ENCODE peak calls at places on chromosomes 3 and 15, in seven cellular contexts. One of them, this sample, is unnamed.

GRCh38 chr3:126476166-126476975 is 680 bp upstream of the ZXDC start:
- DNase-seq in H1: peak
- DNase-seq in mesendoderm: peak
- DNase-seq in neuronal stem cell: peak
- DNase-seq in H9: peak
- DNase-seq in trophoblast cell: peak
- DNase-seq in mesenchymal stem cell: no peak
- DNase-seq in this sample: peak

GRCh38 chr3:105137911-105138310 is 228.8 kb upstream of the ALCAM start:
- DNase-seq in mesendoderm: no peak
- DNase-seq in mesenchymal stem cell: no peak
- DNase-seq in trophoblast cell: no peak
- DNase-seq in neuronal stem cell: no peak
- DNase-seq in H9: no peak
- DNase-seq in H1: no peak
- DNase-seq in this sample: peak

GRCh38 chr3:4665197-4665596 is 172.0 kb downstream of the ITPR1 start:
- DNase-seq in trophoblast cell: no peak
- DNase-seq in H1: no peak
- DNase-seq in mesenchymal stem cell: no peak
- DNase-seq in H9: no peak
- DNase-seq in neuronal stem cell: no peak
- DNase-seq in mesendoderm: no peak
- DNase-seq in this sample: no peak

GRCh38 chr3:64109438-64109837 is 86.1 kb upstream of the PSMD6 start:
- DNase-seq in H9: peak
- DNase-seq in H1: no peak
- DNase-seq in trophoblast cell: no peak
- DNase-seq in mesenchymal stem cell: no peak
- DNase-seq in mesendoderm: peak
- DNase-seq in neuronal stem cell: no peak
- DNase-seq in this sample: no peak

GRCh38 chr3:50139308-50139707 is 15.8 kb upstream of the SEMA3F start:
- DNase-seq in H1: peak
- DNase-seq in mesenchymal stem cell: no peak
- DNase-seq in neuronal stem cell: no peak
- DNase-seq in trophoblast cell: no peak
- DNase-seq in H9: no peak
- DNase-seq in mesendoderm: peak
- DNase-seq in this sample: no peak

GRCh38 chr3:179613807-179614206 is 9.2 kb downstream of the NDUFB5 start:
- DNase-seq in H1: no peak
- DNase-seq in neuronal stem cell: no peak
- DNase-seq in mesenchymal stem cell: peak
- DNase-seq in trophoblast cell: peak
- DNase-seq in mesendoderm: peak
- DNase-seq in H9: no peak
- DNase-seq in this sample: peak

GRCh38 chr3:13550257-13550693 is 1.4 kb downstream of the FBLN2 start:
- DNase-seq in neuronal stem cell: no peak
- DNase-seq in mesenchymal stem cell: no peak
- DNase-seq in H9: no peak
- DNase-seq in mesendoderm: no peak
- DNase-seq in trophoblast cell: peak
- DNase-seq in H1: no peak
- DNase-seq in this sample: no peak

GRCh38 chr3:70090322-70090913 is 90.9 kb downstream of the SAMMSON start:
- DNase-seq in H1: no peak
- DNase-seq in neuronal stem cell: no peak
- DNase-seq in mesendoderm: no peak
- DNase-seq in trophoblast cell: no peak
- DNase-seq in mesenchymal stem cell: peak
- DNase-seq in H9: no peak
- DNase-seq in this sample: peak

GRCh38 chr3:43960448-43960840 is 269.7 kb downstream of the ABHD5 start:
- DNase-seq in neuronal stem cell: no peak
- DNase-seq in H9: no peak
- DNase-seq in mesendoderm: no peak
- DNase-seq in mesenchymal stem cell: no peak
- DNase-seq in H1: no peak
- DNase-seq in trophoblast cell: no peak
- DNase-seq in this sample: no peak

GRCh38 chr15:45112592-45113379 is 1.2 kb downstream of the DUOX2 start:
- DNase-seq in mesenchymal stem cell: no peak
- DNase-seq in H9: peak
- DNase-seq in H1: peak
- DNase-seq in neuronal stem cell: no peak
- DNase-seq in trophoblast cell: no peak
- DNase-seq in mesendoderm: no peak
- DNase-seq in this sample: no peak

GRCh38 chr3:133854971-133855370 is 40.7 kb downstream of the RAB6B start:
- DNase-seq in neuronal stem cell: no peak
- DNase-seq in mesenchymal stem cell: no peak
- DNase-seq in trophoblast cell: no peak
- DNase-seq in H1: no peak
- DNase-seq in mesendoderm: no peak
- DNase-seq in H9: no peak
- DNase-seq in this sample: no peak

GRCh38 chr3:133853925-133854227 is 41.8 kb downstream of the RAB6B start:
- DNase-seq in H9: no peak
- DNase-seq in mesenchymal stem cell: no peak
- DNase-seq in neuronal stem cell: no peak
- DNase-seq in trophoblast cell: no peak
- DNase-seq in mesendoderm: no peak
- DNase-seq in H1: no peak
- DNase-seq in this sample: no peak

GRCh38 chr3:133854264-133854663 is 41.4 kb downstream of the RAB6B start:
- DNase-seq in mesenchymal stem cell: no peak
- DNase-seq in mesendoderm: no peak
- DNase-seq in neuronal stem cell: no peak
- DNase-seq in H9: no peak
- DNase-seq in H1: no peak
- DNase-seq in trophoblast cell: no peak
- DNase-seq in this sample: no peak

GRCh38 chr3:133851931-133852330 is 43.8 kb downstream of the RAB6B start:
- DNase-seq in neuronal stem cell: no peak
- DNase-seq in trophoblast cell: no peak
- DNase-seq in mesenchymal stem cell: no peak
- DNase-seq in H9: no peak
- DNase-seq in mesendoderm: no peak
- DNase-seq in H1: no peak
- DNase-seq in this sample: no peak

GRCh38 chr3:133853063-133853924 is 42.4 kb downstream of the RAB6B start:
- DNase-seq in trophoblast cell: no peak
- DNase-seq in mesendoderm: no peak
- DNase-seq in neuronal stem cell: no peak
- DNase-seq in H9: no peak
- DNase-seq in mesenchymal stem cell: no peak
- DNase-seq in H1: no peak
- DNase-seq in this sample: no peak
- H4K8ac ChIP-seq in trophoblast cell: no peak
- H4K8ac ChIP-seq in mesendoderm: no peak
- H4K8ac ChIP-seq in neuronal stem cell: no peak
- H4K8ac ChIP-seq in H9: no peak
- H4K8ac ChIP-seq in mesenchymal stem cell: no peak
- H4K8ac ChIP-seq in H1: no peak
- H4K8ac ChIP-seq in this sample: no peak

GRCh38 chr3:42926310-42926709 is 20.4 kb downstream of the ZNF662 start:
- DNase-seq in H1: no peak
- DNase-seq in trophoblast cell: no peak
- DNase-seq in neuronal stem cell: no peak
- DNase-seq in H9: no peak
- DNase-seq in mesenchymal stem cell: no peak
- DNase-seq in mesendoderm: no peak
- DNase-seq in this sample: no peak
- H4K8ac ChIP-seq in H1: no peak
- H4K8ac ChIP-seq in trophoblast cell: no peak
- H4K8ac ChIP-seq in neuronal stem cell: no peak
- H4K8ac ChIP-seq in H9: no peak
- H4K8ac ChIP-seq in mesenchymal stem cell: no peak
- H4K8ac ChIP-seq in mesendoderm: no peak
- H4K8ac ChIP-seq in this sample: no peak

DNA sequence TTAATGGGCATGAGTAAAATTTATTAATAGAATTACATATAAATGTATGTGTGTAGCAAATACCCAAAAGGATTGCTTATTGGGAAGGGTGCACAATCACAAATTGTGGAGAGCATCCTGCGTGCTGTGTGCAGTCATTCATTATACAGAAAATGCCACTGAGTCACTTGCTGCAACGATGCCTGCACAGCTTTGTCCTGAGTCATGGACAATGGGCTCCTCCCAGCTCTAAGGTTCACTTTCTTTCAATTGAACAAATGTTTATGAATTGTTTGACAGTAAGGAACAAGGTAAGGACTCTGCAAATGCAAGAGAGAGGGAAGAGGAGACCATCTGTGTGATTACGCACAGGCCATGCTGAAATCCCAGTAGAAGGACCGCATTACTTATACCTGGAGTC is 18.7 kb downstream of the CFAP161 start:
- DNase-seq in H9: no peak
- DNase-seq in neuronal stem cell: no peak
- DNase-seq in mesendoderm: no peak
- DNase-seq in trophoblast cell: no peak
- DNase-seq in mesenchymal stem cell: no peak
- DNase-seq in H1: no peak
- DNase-seq in this sample: peak
- H4K8ac ChIP-seq in H9: no peak
- H4K8ac ChIP-seq in neuronal stem cell: no peak
- H4K8ac ChIP-seq in mesendoderm: no peak
- H4K8ac ChIP-seq in trophoblast cell: no peak
- H4K8ac ChIP-seq in mesenchymal stem cell: no peak
- H4K8ac ChIP-seq in H1: no peak
- H4K8ac ChIP-seq in this sample: no peak

GRCh38 chr3:102941761-102942160 is 506.9 kb downstream of the ZPLD1 start:
- DNase-seq in mesenchymal stem cell: no peak
- DNase-seq in H1: no peak
- DNase-seq in trophoblast cell: no peak
- DNase-seq in neuronal stem cell: no peak
- DNase-seq in H9: no peak
- DNase-seq in mesendoderm: no peak
- DNase-seq in this sample: no peak
- H4K8ac ChIP-seq in mesenchymal stem cell: no peak
- H4K8ac ChIP-seq in H1: no peak
- H4K8ac ChIP-seq in trophoblast cell: no peak
- H4K8ac ChIP-seq in neuronal stem cell: no peak
- H4K8ac ChIP-seq in H9: no peak
- H4K8ac ChIP-seq in mesendoderm: no peak
- H4K8ac ChIP-seq in this sample: no peak

GRCh38 chr3:120364101-120364500 is 14.9 kb upstream of the LRRC58 start:
- DNase-seq in mesendoderm: no peak
- DNase-seq in H9: no peak
- DNase-seq in H1: no peak
- DNase-seq in neuronal stem cell: no peak
- DNase-seq in trophoblast cell: no peak
- DNase-seq in mesenchymal stem cell: no peak
- DNase-seq in this sample: no peak
- H4K8ac ChIP-seq in mesendoderm: no peak
- H4K8ac ChIP-seq in H9: no peak
- H4K8ac ChIP-seq in H1: no peak
- H4K8ac ChIP-seq in neuronal stem cell: no peak
- H4K8ac ChIP-seq in trophoblast cell: no peak
- H4K8ac ChIP-seq in mesenchymal stem cell: no peak
- H4K8ac ChIP-seq in this sample: no peak

GRCh38 chr15:34078900-34079299 is 22.8 kb downstream of the EMC7 start:
- DNase-seq in H1: no peak
- DNase-seq in mesenchymal stem cell: no peak
- DNase-seq in H9: no peak
- DNase-seq in neuronal stem cell: no peak
- DNase-seq in mesendoderm: no peak
- DNase-seq in trophoblast cell: no peak
- DNase-seq in this sample: no peak
- H4K8ac ChIP-seq in H1: no peak
- H4K8ac ChIP-seq in mesenchymal stem cell: no peak
- H4K8ac ChIP-seq in H9: no peak
- H4K8ac ChIP-seq in neuronal stem cell: no peak
- H4K8ac ChIP-seq in mesendoderm: no peak
- H4K8ac ChIP-seq in trophoblast cell: no peak
- H4K8ac ChIP-seq in this sample: no peak

DNA sequence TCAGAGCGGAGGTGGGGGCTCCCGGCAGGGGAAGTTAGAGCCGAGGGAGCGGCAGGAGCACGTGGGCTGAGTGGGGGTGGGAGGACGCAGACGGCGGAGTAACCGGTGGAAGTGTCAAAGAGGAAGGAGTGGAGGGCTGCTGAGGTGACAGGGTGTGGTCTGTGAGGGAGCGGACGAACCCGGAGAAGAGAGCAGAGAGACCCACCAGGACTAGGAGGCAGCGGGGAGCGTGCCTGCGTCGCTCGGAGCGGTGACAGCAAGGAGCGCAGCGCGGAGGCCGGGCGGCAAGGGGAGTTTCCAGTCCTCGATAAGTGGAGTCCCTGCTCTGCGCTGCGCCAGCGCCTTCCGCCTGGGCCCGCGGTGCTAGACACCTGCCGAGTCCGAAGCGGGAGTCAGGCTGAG is 533.3 kb upstream of the SEMA6D start:
- DNase-seq in neuronal stem cell: peak
- DNase-seq in trophoblast cell: peak
- DNase-seq in mesendoderm: peak
- DNase-seq in H1: no peak
- DNase-seq in mesenchymal stem cell: peak
- DNase-seq in H9: peak
- DNase-seq in this sample: no peak
- H4K8ac ChIP-seq in neuronal stem cell: no peak
- H4K8ac ChIP-seq in trophoblast cell: no peak
- H4K8ac ChIP-seq in mesendoderm: no peak
- H4K8ac ChIP-seq in H1: no peak
- H4K8ac ChIP-seq in mesenchymal stem cell: peak
- H4K8ac ChIP-seq in H9: no peak
- H4K8ac ChIP-seq in this sample: no peak

GRCh38 chr3:177928156-177928555 is 608.1 kb upstream of the KCNMB2 start:
- DNase-seq in trophoblast cell: no peak
- DNase-seq in neuronal stem cell: no peak
- DNase-seq in mesendoderm: no peak
- DNase-seq in H9: no peak
- DNase-seq in H1: no peak
- DNase-seq in mesenchymal stem cell: peak
- DNase-seq in this sample: peak
- H4K8ac ChIP-seq in trophoblast cell: no peak
- H4K8ac ChIP-seq in neuronal stem cell: no peak
- H4K8ac ChIP-seq in mesendoderm: no peak
- H4K8ac ChIP-seq in H9: no peak
- H4K8ac ChIP-seq in H1: no peak
- H4K8ac ChIP-seq in mesenchymal stem cell: no peak
- H4K8ac ChIP-seq in this sample: no peak

DNA sequence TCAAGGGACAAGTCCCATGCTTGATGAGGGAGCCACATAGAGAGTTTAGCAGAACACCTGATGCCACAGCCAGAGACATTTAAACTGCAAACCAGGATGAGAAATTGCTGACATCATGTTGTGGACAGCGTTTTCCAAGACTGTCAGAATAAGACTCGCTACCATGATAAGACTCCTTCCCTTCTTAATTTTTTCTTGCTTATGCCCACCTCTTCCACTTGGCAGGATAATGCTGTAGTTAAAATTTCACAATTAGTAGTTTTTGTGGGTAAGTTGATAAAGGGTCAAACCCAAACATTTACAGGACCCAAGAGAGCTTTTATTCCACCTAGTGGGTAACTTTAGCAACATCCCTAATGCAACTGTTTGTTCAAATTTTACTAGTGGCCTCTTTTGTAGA is 3.0 kb upstream of the PIAS1 start:
- DNase-seq in mesendoderm: no peak
- DNase-seq in mesenchymal stem cell: no peak
- DNase-seq in H9: no peak
- DNase-seq in trophoblast cell: no peak
- DNase-seq in H1: no peak
- DNase-seq in neuronal stem cell: no peak
- DNase-seq in this sample: no peak
- H4K8ac ChIP-seq in mesendoderm: no peak
- H4K8ac ChIP-seq in mesenchymal stem cell: no peak
- H4K8ac ChIP-seq in H9: no peak
- H4K8ac ChIP-seq in trophoblast cell: no peak
- H4K8ac ChIP-seq in H1: no peak
- H4K8ac ChIP-seq in neuronal stem cell: no peak
- H4K8ac ChIP-seq in this sample: no peak

This sample was measured in IMR-90.